ENCODE peak calls at places on chromosomes 13 and 19, in five cellular contexts. V is thoracic aorta, P is brain microvascular endothelial cell, E is mesendoderm, W is heart right ventricle. F is an unnamed sample.

GRCh38 chr13:85230754-85231153 is 568.5 kb downstream of the SLITRK6 start:
- DNase-seq in E (no peak), P (no peak), W (no peak), V (no peak), F (no peak)

GRCh38 chr19:45922281-45922680 is 7.7 kb upstream of the NANOS2 start:
- DNase-seq in E (peak; percentile 91), W (no peak), V (no peak), P (no peak), F (no peak)

GRCh38 chr19:11806354-11807098 is 7.5 kb upstream of the ZNF440 start:
- DNase-seq in E (no peak), P (no peak), V (no peak), W (no peak), F (no peak)

GRCh38 chr13:50106559-50106958 is 91.3 kb downstream of the KCNRG start:
- DNase-seq in P (no peak), E (no peak), V (no peak), W (no peak), F (no peak)

GRCh38 chr19:46860125-46860845 is 512 bp upstream of the ARHGAP35 start:
- DNase-seq in P (peak; percentile 99), E (peak; percentile 99), V (peak; percentile 93), W (peak; percentile 98), F (peak; percentile 95)

GRCh38 chr19:8131517-8131916 is 17.9 kb downstream of the FBN3 start:
- DNase-seq in W (no peak), V (no peak), P (no peak), E (no peak), F (no peak)

GRCh38 chr13:28542804-28543203 is 47.9 kb upstream of the FLT1 start:
- DNase-seq in V (no peak), P (no peak), E (no peak), W (no peak), F (no peak)

GRCh38 chr19:42246869-42247630 is 4.6 kb upstream of the GSK3A start:
- DNase-seq in W (no peak), P (no peak), E (no peak), V (no peak), F (no peak)

GRCh38 chr19:46602392-46603194 is 1.5 kb downstream of the CALM3 start:
- DNase-seq in W (no peak), P (no peak), V (no peak), E (no peak), F (peak; percentile 26)

GRCh38 chr13:24670174-24670573 is 10.0 kb upstream of the ATP12A start:
- DNase-seq in P (no peak), W (no peak), E (no peak), V (no peak), F (no peak)

GRCh38 chr19:12834976-12835757 is 788 bp upstream of the RTBDN start:
- DNase-seq in P (no peak), E (peak; percentile 52), V (no peak), W (peak; percentile 19), F (no peak)

GRCh38 chr19:34253711-34254551 is 423 bp upstream of the GARRE1 start:
- DNase-seq in V (peak; percentile 16), P (no peak), E (peak; percentile 90), W (peak; percentile 88), F (peak; percentile 26)

GRCh38 chr13:91724591-91724990 is 326.2 kb downstream of the GPC5 start:
- DNase-seq in W (no peak), V (no peak), E (no peak), P (no peak), F (no peak)

GRCh38 chr13:35953537-35954206 is 177.5 kb downstream of the DCLK1 start:
- DNase-seq in P (peak; percentile 89), E (peak; percentile 92), V (peak; percentile 25), W (peak; percentile 60), F (peak; percentile 81)

GRCh38 chr19:49581007-49581508 is at the start of gene PRRG2:
- DNase-seq in P (no peak), E (peak; percentile 49), W (no peak), V (no peak), F (no peak)

GRCh38 chr13:44648392-44649117 is 72.4 kb upstream of the TSC22D1 start:
- DNase-seq in V (no peak), P (no peak), W (no peak), E (peak; percentile 47), F (no peak)

GRCh38 chr19:1410136-1410786 is 2.9 kb downstream of the DAZAP1 start:
- DNase-seq in P (peak; percentile 43), W (no peak), V (no peak), E (no peak), F (no peak)

GRCh38 chr13:44132710-44133109 is 240.9 kb upstream of the SERP2 start:
- DNase-seq in V (peak; percentile 59), W (peak; percentile 71), P (peak; percentile 56), E (no peak), F (peak; percentile 9)

GRCh38 chr13:101751488-101751887 is 299.0 kb downstream of the ITGBL1 start:
- DNase-seq in P (peak; percentile 61), E (peak; percentile 78), V (no peak), W (no peak), F (no peak)

GRCh38 chr19:7982651-7983099 is 22.8 kb downstream of the ELAVL1 start:
- DNase-seq in W (no peak), V (no peak), E (no peak), P (no peak), F (no peak)

GRCh38 chr13:90272356-90272755 is 1075.1 kb upstream of the MIR17HG start:
- DNase-seq in P (no peak), V (no peak), W (no peak), E (no peak), F (no peak)

GRCh38 chr19:48553676-48554384 is 1.9 kb downstream of the SULT2B1 start:
- DNase-seq in P (peak; percentile 45), W (peak; percentile 15), V (no peak), E (peak; percentile 88), F (no peak)

GRCh38 chr19:3185482-3186376 is at the start of gene NCLN:
- DNase-seq in W (peak; percentile 95), E (peak; percentile 98), V (peak; percentile 81), P (peak; percentile 91), F (peak; percentile 95)

GRCh38 chr13:109163052-109163413 is 533.6 kb downstream of the MYO16 start:
- DNase-seq in P (no peak), W (no peak), V (no peak), E (peak; percentile 28), F (no peak)

GRCh38 chr13:93552596-93552995 is 326.0 kb downstream of the GPC6 start:
- DNase-seq in P (no peak), V (no peak), E (peak; percentile 73), W (no peak), F (no peak)

GRCh38 chr13:95226476-95226875 is 74.8 kb downstream of the ABCC4 start:
- DNase-seq in W (no peak), V (no peak), E (no peak), P (no peak), F (no peak)

GRCh38 chr13:30134578-30134977 is 172.8 kb downstream of the KATNAL1 start:
- DNase-seq in V (no peak), E (no peak), P (no peak), W (no peak), F (no peak)

GRCh38 chr13:30132623-30133553 is 174.5 kb downstream of the KATNAL1 start:
- DNase-seq in E (peak; percentile 97), V (peak; percentile 97), P (peak; percentile 94), W (peak; percentile 96), F (peak; percentile 95)

GRCh38 chr13:30135351-30135750 is 172.0 kb downstream of the KATNAL1 start:
- DNase-seq in W (no peak), E (no peak), V (no peak), P (no peak), F (no peak)

GRCh38 chr13:30133976-30134375 is 173.4 kb downstream of the KATNAL1 start:
- DNase-seq in W (no peak), P (no peak), V (no peak), E (no peak), F (no peak)

GRCh38 chr13:30133554-30133912 is 173.8 kb downstream of the KATNAL1 start:
- DNase-seq in E (no peak), P (no peak), V (no peak), W (no peak), F (no peak)
- H3K27ac ChIP-seq in E (no peak overlapping the region), P (no peak overlapping the region), V (no peak overlapping the region), W (no peak overlapping the region), F (no peak overlapping the region)

DNA sequence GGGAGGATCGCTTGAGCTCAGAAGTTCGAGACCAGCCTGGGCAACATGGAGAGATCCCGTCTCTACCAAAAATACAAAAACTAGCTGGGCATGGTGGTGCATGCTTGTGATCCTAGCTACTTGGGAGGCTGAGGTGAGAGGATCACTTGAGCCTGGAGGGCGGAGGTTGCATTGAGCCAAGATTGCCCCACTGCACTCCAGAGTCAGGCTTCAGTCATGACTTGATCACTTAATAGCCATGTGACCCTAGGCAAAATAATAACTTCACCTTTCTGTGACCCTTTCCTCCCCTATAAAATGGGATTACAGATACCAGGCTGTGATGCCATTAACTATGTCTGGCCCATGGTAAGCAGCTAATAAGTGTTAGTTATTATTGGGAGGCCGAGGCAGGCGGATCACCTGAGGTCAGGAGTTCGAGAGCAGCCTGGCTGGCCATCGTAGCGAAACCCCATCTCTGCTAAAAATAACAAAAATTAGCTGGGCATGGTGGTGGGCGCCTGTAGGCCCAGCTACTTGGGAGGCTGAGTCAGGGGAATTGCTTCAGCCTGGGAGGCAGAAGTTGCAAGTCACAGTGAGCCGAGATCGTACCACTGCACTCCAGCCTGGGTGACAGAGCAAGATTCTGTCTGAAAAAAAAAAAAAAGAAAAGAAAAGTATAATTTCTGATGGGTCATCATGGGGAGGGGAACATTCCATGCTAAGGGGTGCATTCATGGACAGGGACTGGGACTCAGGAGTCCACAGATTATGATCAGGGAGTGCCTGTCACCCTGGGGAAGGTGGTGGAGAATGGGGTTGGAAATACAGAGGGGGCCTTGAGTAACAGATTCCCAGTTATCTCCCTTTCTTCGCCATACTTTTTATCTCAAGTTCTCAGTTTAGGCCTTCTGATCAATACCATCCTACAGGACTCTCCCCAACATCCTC is 15.5 kb downstream of the TPM4 start:
- DNase-seq in W (no peak), E (no peak), V (no peak), P (no peak), F (no peak)
- H3K27ac ChIP-seq in W (no peak overlapping the region), E (no peak overlapping the region), V (peak overlapping the region; percentile 39), P (peak overlapping the region; percentile 36), F (no peak overlapping the region)

GRCh38 chr13:97316390-97316789 is 94.3 kb downstream of the MBNL2 start:
- DNase-seq in V (no peak), W (peak; percentile 32), P (no peak), E (no peak), F (no peak)

GRCh38 chr13:97318532-97318931 is 96.4 kb downstream of the MBNL2 start:
- DNase-seq in E (no peak), V (no peak), P (no peak), W (no peak), F (no peak)

GRCh38 chr13:97321101-97321500 is 99.0 kb downstream of the MBNL2 start:
- DNase-seq in W (no peak), P (no peak), V (no peak), E (no peak), F (no peak)

GRCh38 chr13:97319088-97319487 is 97.0 kb downstream of the MBNL2 start:
- DNase-seq in V (no peak), W (peak; percentile 31), E (no peak), P (peak; percentile 27), F (peak; percentile 38)

DNA sequence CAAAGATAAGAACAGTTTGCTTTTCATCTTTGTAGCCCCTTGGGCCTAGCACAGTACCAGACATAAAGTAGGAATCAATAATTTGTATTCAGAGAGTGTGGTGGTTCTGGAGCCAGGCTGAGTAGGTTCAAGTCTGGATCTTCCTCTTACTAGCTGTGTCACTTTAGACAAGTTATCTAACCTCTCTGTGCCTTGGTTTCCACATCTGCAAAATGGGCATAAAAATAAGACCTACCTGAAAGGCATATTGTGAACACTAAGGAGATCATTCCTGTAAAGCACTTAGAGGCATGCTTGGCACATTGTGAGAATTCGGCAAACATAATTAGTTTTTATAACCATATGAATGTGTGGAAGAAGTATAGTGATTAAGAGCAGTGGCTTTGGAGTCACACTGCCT is 95.8 kb downstream of the MBNL2 start:
- DNase-seq in P (no peak), E (no peak), W (no peak), V (no peak), F (no peak)
- H3K27ac ChIP-seq in P (no peak overlapping the region), E (no peak overlapping the region), W (peak overlapping the region; percentile 47), V (no peak overlapping the region), F (no peak overlapping the region)

GRCh38 chr19:29606420-29606747 is 301 bp downstream of the POP4 start:
- DNase-seq in V (no peak), W (no peak), E (no peak), P (no peak), F (no peak)
- H3K27ac ChIP-seq in V (peak overlapping the region; percentile 94), W (peak overlapping the region; percentile 76), E (no peak overlapping the region), P (peak overlapping the region; percentile 80), F (peak overlapping the region; percentile 55)

F was measured in caudate nucleus.